ENCODE peak calls at places on chromosome 11, in seven cellular contexts. O is upper lobe of left lung, S is neural progenitor cell, P is HFF-Myc, V is progenitor cell of endocrine pancreas, Q is GM13976, L is WTC11. E is an unnamed sample.

GRCh38 chr11:35845860-35846259 is 98.0 kb upstream of the LDLRAD3 start:
- DNase-seq in Q (no peak), L (no peak), O (no peak), V (no peak), S (no peak), P (no peak), E (no peak)

GRCh38 chr11:69574383-69575255 is 66.3 kb upstream of the CCND1 start:
- DNase-seq in Q (no peak), O (peak), L (no peak), V (no peak), P (no peak), S (no peak), E (no peak)

GRCh38 chr11:48109046-48109666 is 107.5 kb upstream of the OR4B1 start:
- DNase-seq in L (no peak), O (no peak), S (peak), V (no peak), Q (peak), P (no peak), E (no peak)

GRCh38 chr11:5242933-5243844 is 6.5 kb downstream of the HBG1 start:
- DNase-seq in L (no peak), Q (no peak), S (no peak), P (no peak), O (no peak), V (no peak), E (no peak)

GRCh38 chr11:63841554-63841953 is 2.6 kb downstream of the MARK2 start:
- DNase-seq in Q (no peak), L (peak), P (no peak), O (no peak), V (no peak), S (peak), E (no peak)

GRCh38 chr11:118961591-118961990 is 5.5 kb downstream of the UPK2 start:
- DNase-seq in P (no peak), Q (no peak), V (no peak), S (no peak), O (peak), L (no peak), E (no peak)

GRCh38 chr11:74257934-74258553 is 53.4 kb downstream of the P4HA3 start:
- DNase-seq in S (no peak), Q (no peak), O (no peak), P (no peak), L (no peak), V (no peak), E (no peak)

GRCh38 chr11:68287419-68287818 is 15.6 kb upstream of the C11orf24 start:
- DNase-seq in S (no peak), O (no peak), P (no peak), L (no peak), V (no peak), Q (no peak), E (no peak)

GRCh38 chr11:64644348-64645242 is 53.6 kb downstream of the SLC22A12 start:
- DNase-seq in V (no peak), P (no peak), S (peak), L (peak), Q (no peak), O (no peak), E (no peak)

GRCh38 chr11:66070604-66071325 is 693 bp downstream of the PACS1 start:
- DNase-seq in Q (peak), S (peak), V (no peak), L (peak), O (peak), P (no peak), E (no peak)

GRCh38 chr11:66068154-66068821 is 1.8 kb upstream of the PACS1 start:
- DNase-seq in O (peak), L (peak), V (peak), Q (peak), P (peak), S (peak), E (peak)

GRCh38 chr11:66071326-66071870 is 1.3 kb downstream of the PACS1 start:
- DNase-seq in V (no peak), Q (no peak), O (no peak), S (no peak), L (no peak), P (no peak), E (no peak)

GRCh38 chr11:66068923-66069714 is 953 bp upstream of the PACS1 start:
- DNase-seq in P (no peak), S (no peak), V (no peak), Q (peak), L (peak), O (no peak), E (peak)

GRCh38 chr11:66069715-66070603 is at the start of gene PACS1:
- DNase-seq in Q (peak), L (peak), V (peak), P (no peak), S (peak), O (peak), E (peak)
- TF ChIP-seq CTCF in Q (no peak), L (no peak), V (no peak), P (no peak), S (no peak), O (no peak), E (no peak)

GRCh38 chr11:134332782-134333181 is 994 bp downstream of the GLB1L2 start:
- DNase-seq in S (no peak), P (no peak), L (no peak), V (no peak), O (no peak), Q (no peak), E (no peak)

GRCh38 chr11:134333312-134333711 is 1.5 kb downstream of the GLB1L2 start:
- DNase-seq in Q (no peak), L (no peak), P (no peak), S (no peak), V (no peak), O (no peak), E (no peak)

GRCh38 chr11:134331565-134332188 is at the start of gene GLB1L2:
- DNase-seq in Q (peak), O (peak), L (peak), P (no peak), V (peak), S (peak), E (peak)

GRCh38 chr11:134330611-134331564 is 900 bp upstream of the GLB1L2 start:
- DNase-seq in S (peak), O (no peak), V (no peak), L (no peak), Q (no peak), P (no peak), E (no peak)

GRCh38 chr11:134332189-134332631 is 422 bp downstream of the GLB1L2 start:
- DNase-seq in P (no peak), O (peak), Q (no peak), S (peak), L (peak), V (peak), E (no peak)
- TF ChIP-seq CTCF in P (no peak), O (no peak), Q (no peak), S (peak), L (no peak), V (peak), E (no peak)

GRCh38 chr11:130094614-130095013 is 24.9 kb downstream of the APLP2 start:
- DNase-seq in S (no peak), O (no peak), L (no peak), V (no peak), Q (no peak), P (no peak), E (no peak)
- TF ChIP-seq CTCF in S (no peak), O (no peak), L (no peak), V (no peak), Q (no peak), P (no peak), E (no peak)

GRCh38 chr11:13698147-13698546 is 29.7 kb downstream of the FAR1 start:
- DNase-seq in L (no peak), P (no peak), Q (no peak), V (no peak), S (no peak), O (no peak), E (no peak)

GRCh38 chr11:13702071-13702470 is 33.6 kb downstream of the FAR1 start:
- DNase-seq in O (no peak), P (no peak), Q (no peak), V (no peak), S (no peak), L (no peak), E (no peak)

GRCh38 chr11:13699870-13700269 is 31.4 kb downstream of the FAR1 start:
- DNase-seq in O (no peak), S (no peak), V (no peak), P (no peak), L (no peak), Q (no peak), E (no peak)

GRCh38 chr11:13699041-13699440 is 30.6 kb downstream of the FAR1 start:
- DNase-seq in P (no peak), L (no peak), V (no peak), S (no peak), Q (no peak), O (no peak), E (no peak)

DNA sequence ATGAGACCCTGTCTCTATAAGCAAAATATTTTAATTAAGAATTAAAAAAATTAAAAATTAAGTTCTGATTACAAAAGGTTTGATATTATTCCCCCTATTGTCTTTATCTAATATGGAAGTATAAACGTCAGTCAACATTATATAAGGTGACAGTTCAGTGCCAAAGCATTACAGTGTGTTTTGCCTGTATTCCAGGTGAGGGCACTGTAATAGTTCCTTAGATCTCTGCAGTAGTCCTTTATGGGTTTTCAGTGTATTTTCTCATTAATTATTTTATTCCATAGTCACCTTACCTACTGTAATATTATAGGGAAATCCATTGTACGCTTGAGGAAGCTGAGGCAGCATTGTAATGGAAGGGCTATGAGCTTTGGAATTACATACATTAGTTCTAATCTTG is 33.0 kb downstream of the FAR1 start:
- DNase-seq in P (no peak), S (no peak), V (no peak), O (no peak), Q (no peak), L (no peak), E (no peak)
- TF ChIP-seq CTCF in P (no peak), S (no peak), V (no peak), O (no peak), Q (no peak), L (no peak), E (no peak)

GRCh38 chr11:104118105-104118762 is 45.7 kb downstream of the PDGFD start:
- DNase-seq in L (no peak), P (no peak), Q (no peak), S (no peak), V (no peak), O (no peak), E (no peak)

GRCh38 chr11:104122008-104122635 is 41.8 kb downstream of the PDGFD start:
- DNase-seq in L (no peak), Q (no peak), O (no peak), P (no peak), S (no peak), V (no peak), E (no peak)

GRCh38 chr11:104126464-104126863 is 37.5 kb downstream of the PDGFD start:
- DNase-seq in L (no peak), P (no peak), S (no peak), O (no peak), Q (no peak), V (no peak), E (no peak)

GRCh38 chr11:104124979-104125378 is 39.0 kb downstream of the PDGFD start:
- DNase-seq in S (no peak), O (no peak), Q (no peak), P (no peak), L (no peak), V (no peak), E (no peak)

GRCh38 chr11:104120493-104121200 is 43.3 kb downstream of the PDGFD start:
- DNase-seq in O (no peak), L (no peak), Q (no peak), V (no peak), P (no peak), S (peak), E (no peak)
- TF ChIP-seq CTCF in O (no peak), L (no peak), Q (no peak), V (no peak), P (no peak), S (no peak), E (no peak)

GRCh38 chr11:46675949-46676348 is 24.5 kb downstream of the ARHGAP1 start:
- DNase-seq in L (no peak), S (no peak), Q (peak), O (no peak), P (no peak), V (no peak), E (no peak)

GRCh38 chr11:46674463-46675287 is 25.7 kb downstream of the ARHGAP1 start:
- DNase-seq in S (peak), O (no peak), V (no peak), Q (peak), P (no peak), L (peak), E (no peak)

GRCh38 chr11:46673713-46674462 is 26.5 kb downstream of the ARHGAP1 start:
- DNase-seq in Q (no peak), L (no peak), V (no peak), P (no peak), O (no peak), S (no peak), E (no peak)

GRCh38 chr11:46676436-46677158 is 23.8 kb downstream of the ARHGAP1 start:
- DNase-seq in S (no peak), P (no peak), L (no peak), Q (peak), V (no peak), O (no peak), E (no peak)

DNA sequence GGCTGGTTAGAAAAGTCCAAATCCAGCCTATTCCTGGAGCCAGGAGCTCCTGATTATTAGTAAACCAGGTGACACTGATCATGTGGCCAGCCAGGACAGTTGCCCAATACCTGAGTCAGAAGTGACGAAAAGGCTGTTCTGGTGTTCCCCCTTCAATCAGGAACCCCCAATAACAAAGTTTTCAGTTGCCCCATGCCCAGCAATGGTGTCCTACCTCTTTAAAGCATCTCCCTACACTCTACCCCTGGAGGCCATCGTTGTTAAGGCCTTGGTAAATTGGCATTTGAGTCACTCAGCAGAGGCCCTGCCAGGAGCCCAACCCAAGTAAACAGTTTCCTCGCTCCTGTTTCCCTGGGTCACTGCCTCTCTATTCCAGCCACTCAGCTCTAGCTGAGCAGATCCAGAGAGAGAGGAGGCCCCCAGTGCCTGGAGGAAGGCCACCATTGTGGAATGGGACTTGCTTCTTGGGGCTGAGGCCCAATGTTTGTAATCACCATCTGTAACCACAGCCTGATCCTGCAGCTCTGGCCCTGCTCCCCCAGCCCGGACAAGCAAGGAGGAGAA is 25.0 kb downstream of the ARHGAP1 start:
- DNase-seq in P (no peak), S (no peak), Q (peak), V (no peak), O (no peak), L (no peak), E (no peak)
- TF ChIP-seq CTCF in P (no peak), S (no peak), Q (no peak), V (no peak), O (no peak), L (no peak), E (no peak)

GRCh38 chr11:111870522-111870886 is 877 bp downstream of the ALG9 start:
- DNase-seq in O (no peak), S (no peak), Q (no peak), L (no peak), P (no peak), V (no peak), E (no peak)

GRCh38 chr11:111870113-111870512 is 1.3 kb downstream of the ALG9 start:
- DNase-seq in L (no peak), O (no peak), P (no peak), S (no peak), V (no peak), Q (no peak), E (no peak)

GRCh38 chr11:111871693-111872161 is 346 bp upstream of the ALG9 start:
- DNase-seq in O (no peak), P (no peak), L (no peak), Q (no peak), S (no peak), V (no peak), E (no peak)

DNA sequence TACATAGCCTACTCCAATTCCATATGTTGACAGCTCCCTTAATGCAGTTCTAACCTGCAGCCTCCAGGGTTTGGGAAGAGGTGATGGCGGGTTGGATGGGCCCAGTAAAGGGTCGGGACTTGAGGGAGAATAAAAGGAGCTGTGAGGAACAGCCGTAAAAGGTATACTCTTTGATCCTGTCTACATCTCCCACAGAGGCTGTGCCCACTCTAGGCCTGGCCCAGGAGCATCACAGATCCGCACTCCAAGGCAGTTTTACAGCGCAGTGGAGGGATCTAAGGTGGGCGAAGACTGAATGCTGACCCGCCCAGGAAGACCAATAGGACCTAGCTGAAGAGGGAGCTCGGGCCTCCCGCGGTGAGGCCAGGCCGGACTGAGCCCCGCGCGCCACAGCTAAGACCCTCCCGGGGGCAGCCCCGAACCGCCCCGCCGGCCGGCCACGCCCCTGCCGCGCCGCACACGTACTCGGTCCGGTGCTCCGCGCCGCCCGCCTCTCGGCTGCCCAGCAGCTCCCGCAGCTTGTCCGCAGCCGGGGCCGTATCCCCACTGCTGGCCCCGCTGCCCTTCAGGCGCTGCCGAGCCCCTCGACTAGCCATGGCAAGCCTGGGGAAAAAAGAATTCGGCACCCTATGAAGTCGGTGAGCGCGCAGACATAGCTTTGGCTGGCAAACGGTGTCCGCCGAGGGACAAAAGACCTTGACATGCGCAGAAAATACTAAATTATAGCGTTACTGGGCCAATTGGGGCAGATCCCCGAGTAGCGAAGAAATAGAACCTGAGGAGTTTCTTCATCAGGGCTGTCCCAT is at the start of gene ALG9:
- DNase-seq in V (peak), S (peak), P (peak), O (peak), L (peak), Q (peak), E (peak)
- TF ChIP-seq CTCF in V (peak), S (peak), P (peak), O (no peak), L (no peak), Q (no peak), E (no peak)

E was measured in activated B cell treated with CpG ODN at 0.5 μM for 24 hours.